ENCODE peak calls at places on chromosome 14, in ten cellular contexts. U is substantia nigra; K is cardiac muscle cell; Z is stomach; I is astrocyte; P is H9; N is PC-3; R is CD4-positive, CD25-positive, alpha-beta regulatory T cell; F is neuronal stem cell; H is fibroblast of lung. O is an unnamed sample.

GRCh38 chr14:85701763-85702162 is 171.8 kb downstream of the FLRT2 start:
- DNase-seq in U (no peak), K (no peak), Z (no peak), I (peak), P (no peak), N (no peak), R (no peak), F (no peak), H (peak), O (no peak)

GRCh38 chr14:63318835-63319234 is at the start of gene GPHB5:
- DNase-seq in U (no peak), K (no peak), Z (no peak), I (no peak), P (no peak), N (no peak), R (no peak), F (no peak), H (no peak), O (no peak)

GRCh38 chr14:97319691-97320090 is 522.5 kb downstream of the VRK1 start:
- DNase-seq in U (no peak), K (no peak), Z (no peak), I (no peak), P (no peak), N (no peak), R (no peak), F (no peak), H (no peak), O (no peak)

GRCh38 chr14:79502101-79502750 is 709.1 kb downstream of the DIO2 start:
- DNase-seq in U (no peak), K (no peak), Z (no peak), I (no peak), P (no peak), N (no peak), R (no peak), F (no peak), H (no peak), O (no peak)

GRCh38 chr14:59342516-59343484 is 122.4 kb downstream of the GPR135 start:
- DNase-seq in U (no peak), K (peak), Z (no peak), I (peak), P (no peak), N (peak), R (no peak), F (no peak), H (peak), O (no peak)

GRCh38 chr14:76862546-76863282 is 36.5 kb downstream of the LRRC74A start:
- DNase-seq in U (no peak), K (no peak), Z (no peak), I (no peak), P (no peak), N (no peak), R (no peak), F (no peak), H (no peak), O (no peak)

GRCh38 chr14:49999216-49999761 is 106.4 kb downstream of the ARF6 start:
- DNase-seq in U (peak), K (peak), Z (peak), I (peak), P (peak), N (peak), R (peak), F (no peak), H (peak), O (peak)

GRCh38 chr14:52014601-52015267 is 25.4 kb downstream of the RTRAF start:
- DNase-seq in U (peak), K (no peak), Z (no peak), I (no peak), P (no peak), N (no peak), R (no peak), F (no peak), H (no peak), O (no peak)

GRCh38 chr14:54348001-54348611 is 48.7 kb upstream of the CDKN3 start:
- DNase-seq in U (no peak), K (peak), Z (no peak), I (no peak), P (no peak), N (peak), R (peak), F (peak), H (no peak), O (peak)

GRCh38 chr14:69312608-69313007 is 52.6 kb downstream of the GALNT16 start:
- DNase-seq in U (peak), K (no peak), Z (no peak), I (no peak), P (peak), N (no peak), R (no peak), F (no peak), H (no peak), O (no peak)

GRCh38 chr14:23034498-23035302 is at the start of gene PSMB5:
- DNase-seq in U (no peak), K (peak), Z (peak), I (peak), P (peak), N (peak), R (peak), F (peak), H (peak), O (peak)

GRCh38 chr14:57277062-57277461 is 8.3 kb downstream of the AP5M1 start:
- DNase-seq in U (no peak), K (no peak), Z (no peak), I (no peak), P (no peak), N (no peak), R (no peak), F (no peak), H (no peak), O (no peak)
- H3K27ac ChIP-seq in U (no peak), K (no peak), Z (no peak), I (no peak), P (no peak), N (no peak), R (no peak), F (no peak), H (no peak), O (no peak)

DNA sequence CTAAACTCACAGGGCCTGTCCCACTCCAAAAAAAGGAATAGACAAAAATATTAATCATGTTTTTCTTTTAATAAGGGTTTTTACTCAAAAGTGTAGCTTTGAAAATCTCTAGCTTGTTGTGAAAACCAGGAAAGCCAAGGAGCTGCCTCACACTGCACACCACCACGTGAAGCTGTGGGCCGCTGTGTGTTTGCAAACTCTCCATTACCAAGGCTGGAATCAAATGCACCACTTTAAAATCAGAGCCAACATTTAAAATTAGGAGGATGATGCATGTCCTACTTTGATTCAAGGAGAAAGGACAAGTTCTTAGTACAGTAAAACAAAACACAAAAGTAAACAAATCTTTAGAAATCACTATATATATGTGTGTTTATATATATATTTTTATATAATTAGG is 83.0 kb downstream of the SETD3 start:
- DNase-seq in U (no peak), K (no peak), Z (no peak), I (no peak), P (no peak), N (no peak), R (no peak), F (no peak), H (no peak), O (no peak)
- H3K27ac ChIP-seq in U (no peak), K (no peak), Z (no peak), I (no peak), P (no peak), N (no peak), R (no peak), F (no peak), H (no peak), O (no peak)

GRCh38 chr14:93970967-93971634 is 5.3 kb downstream of the ASB2 start:
- DNase-seq in U (no peak), K (no peak), Z (peak), I (no peak), P (no peak), N (no peak), R (peak), F (no peak), H (no peak), O (peak)

GRCh38 chr14:93971635-93972027 is 4.7 kb downstream of the ASB2 start:
- DNase-seq in U (no peak), K (no peak), Z (no peak), I (no peak), P (no peak), N (no peak), R (peak), F (no peak), H (no peak), O (no peak)

GRCh38 chr14:93969082-93969828 is 7.1 kb downstream of the ASB2 start:
- DNase-seq in U (no peak), K (no peak), Z (no peak), I (no peak), P (no peak), N (no peak), R (no peak), F (no peak), H (no peak), O (no peak)

GRCh38 chr14:93972618-93973205 is 3.7 kb downstream of the ASB2 start:
- DNase-seq in U (no peak), K (no peak), Z (no peak), I (no peak), P (no peak), N (no peak), R (no peak), F (no peak), H (no peak), O (no peak)

DNA sequence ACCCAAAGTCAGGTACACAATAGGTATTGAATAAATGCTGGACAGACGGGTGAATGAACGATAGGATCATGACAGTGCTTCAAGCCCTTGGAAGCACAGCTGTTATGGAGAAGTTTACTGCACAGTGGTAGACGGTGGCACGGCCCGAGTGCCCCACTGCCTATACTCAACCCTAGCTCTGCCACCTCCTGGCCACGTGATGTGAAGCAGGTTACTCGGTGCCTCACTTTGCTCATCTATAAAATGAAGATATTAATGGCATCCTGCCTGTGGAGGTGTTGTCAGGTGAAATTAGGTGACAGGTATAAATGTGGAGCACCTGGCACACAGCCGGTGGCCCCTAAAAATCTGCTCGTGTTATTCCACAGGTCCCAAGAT is 5.8 kb downstream of the ASB2 start:
- DNase-seq in U (no peak), K (no peak), Z (peak), I (no peak), P (no peak), N (peak), R (peak), F (no peak), H (no peak), O (peak)
- H3K27ac ChIP-seq in U (no peak), K (no peak), Z (peak), I (no peak), P (no peak), N (no peak), R (no peak), F (no peak), H (no peak), O (no peak)

DNA sequence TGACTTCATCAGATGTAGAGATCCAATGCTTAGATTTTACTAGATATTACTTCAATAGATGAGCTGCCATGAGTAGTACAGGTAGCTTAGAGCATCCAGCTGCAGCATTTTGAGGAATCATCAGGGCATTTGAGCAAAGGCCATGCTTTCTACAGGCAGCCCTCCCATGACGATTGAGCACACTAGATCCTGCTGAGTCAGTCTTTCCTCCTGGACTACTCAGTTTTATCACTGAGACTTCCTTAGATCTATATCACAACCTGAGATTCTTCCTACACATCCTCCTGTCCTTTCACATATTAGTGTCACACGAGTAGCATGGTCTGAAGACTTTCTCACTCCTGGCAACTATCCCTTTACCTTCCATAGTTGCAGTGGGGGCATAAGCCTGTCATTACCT is 1401.8 kb downstream of the FSCB start:
- DNase-seq in U (no peak), K (no peak), Z (no peak), I (no peak), P (no peak), N (peak), R (no peak), F (no peak), H (no peak), O (no peak)
- H3K27ac ChIP-seq in U (no peak), K (no peak), Z (no peak), I (no peak), P (no peak), N (no peak), R (no peak), F (no peak), H (no peak), O (no peak)

GRCh38 chr14:71206123-71206522 is 298.9 kb downstream of the PCNX1 start:
- DNase-seq in U (no peak), K (no peak), Z (no peak), I (no peak), P (no peak), N (no peak), R (no peak), F (no peak), H (no peak), O (no peak)
- H3K27ac ChIP-seq in U (no peak), K (no peak), Z (no peak), I (no peak), P (no peak), N (no peak), R (no peak), F (no peak), H (no peak), O (no peak)

DNA sequence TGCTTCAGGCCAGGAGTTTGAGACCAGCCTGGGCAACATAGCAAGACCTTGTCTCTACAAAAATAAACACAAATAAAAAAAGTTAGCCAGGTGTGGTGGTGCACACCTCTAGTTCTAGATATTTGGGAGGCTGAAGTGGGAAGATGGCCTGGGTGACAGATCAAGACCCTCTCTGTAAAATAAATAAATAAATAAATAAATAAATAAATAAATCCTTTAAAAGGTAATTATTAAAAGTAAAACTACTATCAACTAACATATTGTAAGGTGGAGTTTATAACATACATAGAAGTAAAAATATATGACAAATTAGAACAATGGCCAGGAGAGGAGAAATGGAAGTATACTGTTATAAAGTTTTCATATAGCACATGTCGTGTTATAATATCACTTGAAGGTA is 33.3 kb upstream of the CLMN start:
- DNase-seq in U (no peak), K (no peak), Z (no peak), I (no peak), P (no peak), N (no peak), R (no peak), F (no peak), H (no peak), O (no peak)
- H3K27ac ChIP-seq in U (no peak), K (no peak), Z (no peak), I (no peak), P (no peak), N (no peak), R (no peak), F (no peak), H (no peak), O (no peak)

DNA sequence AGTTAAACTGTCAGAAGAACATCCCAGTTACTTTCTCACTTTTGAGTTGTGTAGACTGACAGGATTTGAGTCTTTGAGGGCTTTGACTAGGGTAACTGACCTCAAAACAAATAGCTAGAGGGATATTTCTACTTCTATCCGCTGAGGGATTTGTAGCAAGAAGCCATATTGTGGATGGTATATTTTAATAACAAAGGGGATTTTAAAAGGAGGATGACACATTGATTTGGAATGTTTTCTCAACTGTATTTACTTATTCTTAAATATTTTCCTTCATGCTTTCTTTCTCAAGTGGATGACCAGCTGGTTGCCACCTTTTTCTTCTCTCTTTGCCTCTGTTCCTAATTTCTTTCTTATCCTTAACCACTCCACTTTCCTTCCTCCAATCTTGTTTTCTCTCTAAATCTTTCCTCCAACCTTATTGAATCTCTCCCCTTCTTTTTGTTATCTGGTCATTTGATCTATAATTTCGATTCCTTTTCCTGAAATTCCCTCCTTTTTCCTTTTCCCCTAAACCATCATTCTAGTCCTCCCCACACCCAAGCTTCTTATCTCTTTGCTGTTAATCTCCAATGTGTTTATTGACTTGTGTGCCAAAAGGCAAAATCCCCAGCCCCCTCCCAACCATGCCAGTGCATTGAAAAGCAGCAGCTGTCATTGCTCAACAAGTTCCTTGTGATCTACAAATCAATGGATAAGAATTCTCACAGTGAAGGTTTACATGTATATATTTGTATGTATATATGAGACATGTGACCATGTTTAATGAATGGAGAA is 411.6 kb downstream of the RAD51B start:
- DNase-seq in U (no peak), K (peak), Z (no peak), I (peak), P (no peak), N (peak), R (no peak), F (no peak), H (peak), O (no peak)
- H3K27ac ChIP-seq in U (no peak), K (no peak), Z (peak), I (peak), P (peak), N (peak), R (no peak), F (no peak), H (peak), O (no peak)

O was measured in CD8-positive, alpha-beta memory T cell.